ENCODE peak calls at places on chromosomes 11 and 22, in six cellular contexts. Q is GM04504, D is LHCN-M2, B is progenitor cell of endocrine pancreas, A is NAMALWA, H is H7. P is an unnamed sample.

GRCh38 chr22:26673485-26673884 is 16.1 kb downstream of the MIAT start:
- DNase-seq in H (no peak), Q (no peak), A (no peak), B (no peak), D (no peak), P (no peak)

GRCh38 chr11:86940122-86940777 is 14.9 kb downstream of the FZD4 start:
- DNase-seq in B (no peak), A (no peak), D (peak), H (no peak), Q (no peak), P (peak)

GRCh38 chr22:47143249-47143938 is 380.9 kb downstream of the TBC1D22A start:
- DNase-seq in D (no peak), A (no peak), B (no peak), Q (no peak), H (no peak), P (no peak)

GRCh38 chr22:41052661-41053490 is 39.5 kb upstream of the EP300 start:
- DNase-seq in D (peak), B (no peak), A (no peak), Q (no peak), H (no peak), P (peak)

GRCh38 chr11:71266114-71266833 is 13.9 kb upstream of the SHANK2 start:
- DNase-seq in B (no peak), A (no peak), D (no peak), H (peak), Q (no peak), P (no peak)

GRCh38 chr11:118629761-118630661 is 22.6 kb downstream of the PHLDB1 start:
- DNase-seq in B (no peak), H (no peak), A (no peak), D (no peak), Q (no peak), P (no peak)

GRCh38 chr22:37643225-37643847 is 3.9 kb downstream of the SH3BP1 start:
- DNase-seq in Q (no peak), D (peak), H (peak), B (peak), A (peak), P (peak)

GRCh38 chr11:46216765-46217089 is 60.7 kb upstream of the CREB3L1 start:
- DNase-seq in A (no peak), B (no peak), D (no peak), H (no peak), Q (no peak), P (no peak)

GRCh38 chr11:31050061-31050790 is 319.3 kb downstream of the DCDC1 start:
- DNase-seq in D (peak), Q (no peak), H (no peak), B (no peak), A (no peak), P (no peak)

P was measured in RPMI7951.